ENCODE peak calls at places on chromosomes 12 and 14, in nine cellular contexts. E, U, T, C, F, J, R, O and W are unnamed samples.

GRCh38 chr12:80045594-80045993 is 53.7 kb upstream of the OTOGL start:
- DNase-seq in E (no peak), U (no peak), T (no peak), C (peak; percentile 65), F (no peak), J (peak; percentile 55), R (peak; percentile 57), O (no peak), W (no peak)

GRCh38 chr14:75427482-75428229 is at the start of gene JDP2:
- DNase-seq in E (peak; percentile 67), U (peak; percentile 22), T (peak; percentile 85), C (peak; percentile 79), F (peak; percentile 40), J (peak; percentile 62), R (peak; percentile 79), O (no peak), W (peak; percentile 56)

GRCh38 chr12:43293396-43293795 is 258.6 kb downstream of the ADAMTS20 start:
- DNase-seq in E (no peak), U (no peak), T (no peak), C (no peak), F (no peak), J (no peak), R (peak; percentile 65), O (no peak), W (no peak)

GRCh38 chr12:14689996-14690395 is 6.4 kb downstream of the GUCY2C start:
- DNase-seq in E (no peak), U (no peak), T (no peak), C (no peak), F (no peak), J (no peak), R (no peak), O (no peak), W (no peak)

GRCh38 chr12:3419538-3419937 is 71.5 kb upstream of the PRMT8 start:
- DNase-seq in E (no peak), U (no peak), T (no peak), C (no peak), F (no peak), J (no peak), R (no peak), O (no peak), W (no peak)

GRCh38 chr14:57871487-57872080 is 5.7 kb upstream of the SLC35F4 start:
- DNase-seq in E (peak; percentile 11), U (peak; percentile 35), T (peak; percentile 34), C (peak; percentile 77), F (no peak), J (peak; percentile 71), R (peak; percentile 60), O (peak; percentile 43), W (peak; percentile 14)

GRCh38 chr14:100108840-100109593 is 43.8 kb downstream of the EVL start:
- DNase-seq in E (no peak), U (no peak), T (no peak), C (no peak), F (no peak), J (no peak), R (peak; percentile 11), O (no peak), W (no peak)

GRCh38 chr14:45426685-45427282 is 173.8 kb upstream of the MIS18BP1 start:
- DNase-seq in E (peak; percentile 0), U (peak; percentile 62), T (peak; percentile 67), C (peak; percentile 50), F (no peak), J (peak; percentile 64), R (peak; percentile 65), O (peak; percentile 12), W (no peak)

GRCh38 chr12:54392485-54393349 is 8.2 kb upstream of the ZNF385A start:
- DNase-seq in E (no peak), U (no peak), T (no peak), C (no peak), F (no peak), J (peak; percentile 28), R (no peak), O (no peak), W (no peak)

GRCh38 chr12:18719922-18720321 is 17.9 kb downstream of the PLCZ1 start:
- DNase-seq in E (no peak), U (no peak), T (no peak), C (no peak), F (no peak), J (no peak), R (no peak), O (no peak), W (no peak)

GRCh38 chr14:95562892-95563685 is 28.2 kb downstream of the GLRX5 start:
- DNase-seq in E (no peak), U (no peak), T (peak; percentile 15), C (peak; percentile 14), F (no peak), J (peak; percentile 14), R (peak; percentile 69), O (no peak), W (no peak)

GRCh38 chr12:78793982-78794381 is 70.6 kb upstream of the SYT1 start:
- DNase-seq in E (no peak), U (no peak), T (no peak), C (no peak), F (no peak), J (no peak), R (no peak), O (no peak), W (no peak)

GRCh38 chr14:52328286-52328685 is 14.2 kb downstream of the PTGER2 start:
- DNase-seq in E (no peak), U (no peak), T (no peak), C (peak; percentile 65), F (no peak), J (peak; percentile 58), R (peak; percentile 63), O (no peak), W (no peak)

GRCh38 chr12:97535582-97535981 is 73.0 kb downstream of the RMST start:
- DNase-seq in E (no peak), U (no peak), T (no peak), C (peak; percentile 38), F (no peak), J (no peak), R (no peak), O (no peak), W (no peak)

GRCh38 chr14:21557084-21557901 is 22.6 kb downstream of the OR10G3 start:
- DNase-seq in E (peak; percentile 67), U (peak; percentile 83), T (peak; percentile 94), C (peak; percentile 92), F (peak; percentile 48), J (peak; percentile 84), R (peak; percentile 95), O (peak; percentile 64), W (peak; percentile 77)

GRCh38 chr14:102407258-102407657 is 44.5 kb downstream of the TECPR2 start:
- DNase-seq in E (no peak), U (no peak), T (no peak), C (no peak), F (no peak), J (no peak), R (no peak), O (no peak), W (no peak)

GRCh38 chr14:55249423-55249822 is 21.8 kb upstream of the FBXO34 start:
- DNase-seq in E (no peak), U (no peak), T (no peak), C (no peak), F (no peak), J (no peak), R (peak; percentile 57), O (no peak), W (no peak)

GRCh38 chr12:93616584-93617101 is 44.2 kb downstream of the SOCS2 start:
- DNase-seq in E (no peak), U (no peak), T (no peak), C (peak; percentile 74), F (no peak), J (peak; percentile 69), R (peak; percentile 43), O (no peak), W (no peak)

GRCh38 chr14:64930085-64930843 is 12.3 kb downstream of the GPX2 start:
- DNase-seq in E (peak; percentile 5), U (no peak), T (no peak), C (no peak), F (no peak), J (no peak), R (no peak), O (no peak), W (no peak)

DNA sequence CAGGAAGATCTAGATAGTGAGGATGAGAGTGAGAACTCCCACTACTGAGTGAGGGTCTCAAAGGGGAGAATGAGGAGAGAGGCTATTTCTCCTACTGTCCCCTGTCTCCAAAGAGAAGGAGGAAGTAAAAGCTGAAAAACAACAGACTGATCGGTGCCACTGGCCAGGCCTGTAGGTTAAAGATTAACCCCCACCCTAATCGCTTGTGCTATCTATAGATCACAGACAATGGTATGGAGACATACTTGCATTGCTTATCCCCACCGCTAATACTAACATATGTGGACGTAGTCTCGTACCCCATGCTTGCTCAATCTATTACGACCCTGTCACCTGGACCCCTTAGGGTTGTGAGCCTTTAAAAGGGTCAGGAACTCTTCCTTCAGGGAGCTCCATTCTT is 777.9 kb upstream of the TMEM132C start:
- DNase-seq in E (no peak), U (no peak), T (no peak), C (no peak), F (no peak), J (no peak), R (no peak), O (no peak), W (no peak)
- TF ChIP-seq CTCF in E (no peak), U (no peak), T (no peak), C (no peak), F (no peak), J (no peak), R (no peak), O (no peak), W (no peak)

GRCh38 chr12:50070314-50071060 is 13.1 kb downstream of the ASIC1 start:
- DNase-seq in E (peak; percentile 66), U (peak; percentile 64), T (peak; percentile 82), C (peak; percentile 83), F (peak; percentile 51), J (peak; percentile 80), R (peak; percentile 91), O (no peak), W (peak; percentile 75)
- TF ChIP-seq CTCF in E (peak; percentile 98), U (peak; percentile 97), T (peak; percentile 97), C (peak; percentile 98), F (peak; percentile 85), J (peak; percentile 93), R (peak; percentile 96), O (peak; percentile 96), W (peak; percentile 93)

DNA sequence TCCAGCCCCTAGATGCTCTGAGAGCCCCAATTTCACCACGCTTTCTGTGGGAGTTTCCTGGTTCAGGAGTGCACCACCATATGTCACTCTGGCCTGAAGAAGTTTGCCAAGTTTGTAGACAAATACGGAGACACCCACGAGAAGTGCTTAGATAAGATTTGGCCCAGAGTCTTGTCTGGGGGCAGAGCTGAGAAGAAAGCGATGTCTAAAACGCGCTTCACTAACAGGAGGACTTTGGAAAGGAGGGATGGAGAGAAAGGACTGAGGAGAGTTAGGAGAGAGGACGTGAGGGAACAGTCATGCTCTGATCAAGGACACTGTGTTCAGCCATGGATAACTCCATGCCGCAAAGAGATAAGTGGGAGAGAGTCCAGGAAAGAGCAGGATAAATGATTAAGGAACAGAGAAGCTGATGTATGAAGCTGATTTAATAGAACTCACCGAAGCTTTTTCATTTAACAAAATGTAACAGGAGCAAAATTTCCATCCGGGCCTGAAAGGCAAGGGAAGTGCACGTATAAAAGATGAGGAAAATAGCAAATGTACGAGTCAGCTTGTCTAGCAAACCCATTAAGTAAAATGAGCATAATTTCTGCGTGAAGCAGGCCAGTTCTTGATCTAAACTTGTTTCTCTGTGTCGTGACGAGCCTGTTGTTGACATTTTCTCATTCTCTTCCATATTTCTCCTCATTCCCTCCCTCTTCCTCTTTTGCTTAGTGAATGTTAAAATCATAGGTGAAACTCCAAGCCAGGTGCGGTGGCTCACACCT is 23.4 kb upstream of the MAP3K9 start:
- DNase-seq in E (no peak), U (no peak), T (no peak), C (peak; percentile 42), F (no peak), J (no peak), R (peak; percentile 26), O (no peak), W (no peak)
- TF ChIP-seq CTCF in E (no peak), U (no peak), T (no peak), C (no peak), F (no peak), J (no peak), R (no peak), O (no peak), W (no peak)

GRCh38 chr12:868722-869121 is 80.8 kb downstream of the RAD52 start:
- DNase-seq in E (no peak), U (no peak), T (no peak), C (no peak), F (no peak), J (no peak), R (no peak), O (no peak), W (no peak)
- TF ChIP-seq CTCF in E (peak; percentile 1), U (no peak), T (peak; percentile 18), C (peak; percentile 30), F (no peak), J (no peak), R (peak; percentile 37), O (peak; percentile 23), W (peak; percentile 37)